ENCODE peak calls at places on chromosomes 3 and 15, in six cellular contexts. R is NCI-H2081; M is AG09309; C is CD8-positive, alpha-beta memory T cell; X is lower leg skin; K is heart left ventricle. V is an unnamed sample.

GRCh38 chr15:74226761-74227540 is 9.2 kb upstream of the CCDC33 start:
- DNase-seq in X (no peak), C (no peak), R (no peak), K (no peak), M (no peak), V (no peak)

GRCh38 chr3:185807455-185808068 is 17.3 kb downstream of the IGF2BP2 start:
- DNase-seq in K (no peak), X (no peak), C (no peak), M (no peak), R (no peak), V (no peak)

GRCh38 chr3:69541823-69542264 is 156.0 kb upstream of the FRMD4B start:
- DNase-seq in X (peak), M (no peak), C (no peak), K (peak), R (peak), V (no peak)

GRCh38 chr3:139107424-139108252 is 62.9 kb upstream of the PRR23C start:
- DNase-seq in R (no peak), X (peak), M (no peak), C (no peak), K (no peak), V (no peak)

GRCh38 chr15:63599401-63600000 is 2.3 kb downstream of the FBXL22 start:
- DNase-seq in M (no peak), X (peak), K (peak), R (peak), C (peak), V (no peak)

GRCh38 chr3:157384526-157384925 is 52.1 kb upstream of the PTX3 start:
- DNase-seq in R (no peak), M (no peak), X (no peak), K (no peak), C (no peak), V (no peak)

GRCh38 chr3:188286087-188286513 is 132.1 kb downstream of the LPP start:
- DNase-seq in C (no peak), X (peak), K (peak), M (peak), R (no peak), V (no peak)

GRCh38 chr15:74829500-74829899 is 3.1 kb downstream of the CPLX3 start:
- DNase-seq in K (no peak), R (no peak), C (no peak), M (no peak), X (no peak), V (no peak)

GRCh38 chr15:50355612-50355905 is 561 bp upstream of the GABPB1 start:
- DNase-seq in M (no peak), R (no peak), C (no peak), K (no peak), X (no peak), V (no peak)

GRCh38 chr15:94607176-94607654 is 375.9 kb downstream of the MCTP2 start:
- DNase-seq in R (no peak), C (no peak), M (no peak), X (peak), K (peak), V (no peak)

GRCh38 chr3:127356381-127356780 is 68.5 kb upstream of the PRR20G start:
- DNase-seq in M (no peak), K (no peak), C (no peak), R (no peak), X (no peak), V (no peak)

GRCh38 chr3:37116998-37117397 is 57.4 kb downstream of the LRRFIP2 start:
- DNase-seq in R (no peak), C (no peak), M (no peak), K (no peak), X (no peak), V (no peak)

GRCh38 chr3:197000211-197000610 is 29.4 kb downstream of the MELTF start:
- DNase-seq in X (no peak), R (no peak), C (no peak), M (no peak), K (peak), V (no peak)

GRCh38 chr3:45787551-45787950 is 8.8 kb downstream of the SLC6A20 start:
- DNase-seq in K (no peak), M (no peak), X (peak), C (no peak), R (no peak), V (no peak)

GRCh38 chr3:40524571-40525285 is at the start of gene ZNF621:
- DNase-seq in M (peak), C (peak), K (peak), X (peak), R (peak), V (peak)

GRCh38 chr3:171088984-171089754 is 62.6 kb upstream of the SLC2A2 start:
- DNase-seq in X (no peak), C (no peak), K (no peak), M (peak), R (no peak), V (no peak)

GRCh38 chr15:29043731-29044485 is 158.1 kb downstream of the APBA2 start:
- DNase-seq in R (no peak), M (no peak), K (no peak), C (no peak), X (peak), V (no peak)

GRCh38 chr15:94587071-94587470 is 355.7 kb downstream of the MCTP2 start:
- DNase-seq in C (no peak), K (no peak), X (no peak), R (no peak), M (no peak), V (no peak)

GRCh38 chr3:133169669-133170068 is 131.5 kb downstream of the TMEM108 start:
- DNase-seq in K (no peak), M (no peak), C (no peak), X (no peak), R (no peak), V (no peak)

GRCh38 chr3:62355703-62356102 is 17.6 kb downstream of the FEZF2 start:
- DNase-seq in X (no peak), R (no peak), M (no peak), K (no peak), C (no peak), V (no peak)

GRCh38 chr3:145188079-145188785 is 972.8 kb downstream of the PLOD2 start:
- DNase-seq in C (no peak), X (no peak), M (no peak), K (no peak), R (no peak), V (no peak)

GRCh38 chr15:93213281-93213680 is 124.3 kb upstream of the RGMA start:
- DNase-seq in R (no peak), C (no peak), K (peak), M (no peak), X (peak), V (no peak)

GRCh38 chr3:18443670-18444596 is 18.8 kb upstream of the SATB1 start:
- DNase-seq in R (peak), X (peak), K (peak), M (no peak), C (peak), V (no peak)

GRCh38 chr15:45802140-45802539 is 167.3 kb downstream of the SQOR start:
- DNase-seq in X (no peak), K (no peak), M (no peak), C (no peak), R (peak), V (no peak)

GRCh38 chr15:88023956-88024355 is 232.6 kb downstream of the NTRK3 start:
- DNase-seq in K (no peak), C (no peak), X (peak), M (no peak), R (no peak), V (no peak)

GRCh38 chr3:10116138-10116460 is 624 bp downstream of the BRK1 start:
- DNase-seq in M (no peak), R (no peak), K (no peak), C (no peak), X (no peak), V (no peak)

GRCh38 chr15:58487041-58487723 is 55.4 kb downstream of the LIPC start:
- DNase-seq in M (no peak), R (no peak), C (no peak), X (no peak), K (no peak), V (no peak)

GRCh38 chr3:9682123-9682522 is 21.5 kb upstream of the CPNE9 start:
- DNase-seq in R (no peak), X (no peak), M (no peak), K (no peak), C (no peak), V (no peak)

GRCh38 chr3:101156787-101157345 is 163.5 kb downstream of the IMPG2 start:
- DNase-seq in X (no peak), C (no peak), K (no peak), M (no peak), R (no peak), V (no peak)

GRCh38 chr3:157469571-157470294 is 33.1 kb downstream of the PTX3 start:
- DNase-seq in K (no peak), X (no peak), M (no peak), R (no peak), C (no peak), V (no peak)

GRCh38 chr3:69161587-69162196 is 39.3 kb upstream of the LMOD3 start:
- DNase-seq in M (peak), X (no peak), K (no peak), R (peak), C (no peak), V (no peak)

GRCh38 chr3:178823556-178824229 is 247.9 kb downstream of the ZMAT3 start:
- DNase-seq in M (no peak), R (no peak), C (no peak), K (no peak), X (no peak), V (no peak)

GRCh38 chr3:156978471-156978961 is 152.4 kb downstream of the LEKR1 start:
- DNase-seq in M (no peak), R (no peak), X (no peak), K (no peak), C (no peak), V (no peak)

GRCh38 chr3:158531334-158531733 is 39.7 kb upstream of the MLF1 start:
- DNase-seq in C (no peak), R (no peak), X (no peak), M (no peak), K (no peak), V (no peak)

GRCh38 chr15:40343512-40343911 is 2.8 kb upstream of the CCDC9B start:
- DNase-seq in K (peak), M (peak), R (no peak), X (no peak), C (no peak), V (no peak)

GRCh38 chr3:144866504-144866903 is 894.9 kb downstream of the DIPK2A start:
- DNase-seq in M (peak), X (no peak), C (no peak), R (no peak), K (no peak), V (no peak)